ENCODE peak calls at places on chromosomes 16 and 17, in four cellular contexts. One of them, this sample, is unnamed.

GRCh38 chr16:66058181-66058580 is 308.3 kb upstream of the CDH5 start:
- DNase-seq in cardiac muscle cell: peak
- DNase-seq in AG09309: peak
- DNase-seq in fibroblast of mammary gland: peak
- DNase-seq in this sample: peak

GRCh38 chr16:69839798-69840409 is 77.8 kb downstream of the WWP2 start:
- DNase-seq in cardiac muscle cell: no peak
- DNase-seq in AG09309: no peak
- DNase-seq in fibroblast of mammary gland: no peak
- DNase-seq in this sample: no peak

GRCh38 chr16:57128787-57129389 is 36.5 kb downstream of the CPNE2 start:
- DNase-seq in cardiac muscle cell: no peak
- DNase-seq in AG09309: no peak
- DNase-seq in fibroblast of mammary gland: no peak
- DNase-seq in this sample: no peak

GRCh38 chr17:74842599-74843351 is 16.9 kb downstream of the GRIN2C start:
- DNase-seq in cardiac muscle cell: peak
- DNase-seq in AG09309: no peak
- DNase-seq in fibroblast of mammary gland: peak
- DNase-seq in this sample: peak

GRCh38 chr16:88967800-88968588 is 9.0 kb downstream of the CBFA2T3 start:
- DNase-seq in cardiac muscle cell: no peak
- DNase-seq in AG09309: no peak
- DNase-seq in fibroblast of mammary gland: no peak
- DNase-seq in this sample: no peak

GRCh38 chr17:38600906-38601305 is 4.8 kb downstream of the SRCIN1 start:
- DNase-seq in cardiac muscle cell: no peak
- DNase-seq in AG09309: no peak
- DNase-seq in fibroblast of mammary gland: no peak
- DNase-seq in this sample: no peak

GRCh38 chr17:31321481-31321880 is at the start of gene EVI2A:
- DNase-seq in cardiac muscle cell: peak
- DNase-seq in AG09309: peak
- DNase-seq in fibroblast of mammary gland: peak
- DNase-seq in this sample: peak

GRCh38 chr16:3478242-3478925 is 16.9 kb downstream of the C16orf90 start:
- DNase-seq in cardiac muscle cell: no peak
- DNase-seq in AG09309: no peak
- DNase-seq in fibroblast of mammary gland: no peak
- DNase-seq in this sample: no peak

GRCh38 chr16:24635900-24636610 is 93.4 kb upstream of the TNRC6A start:
- DNase-seq in cardiac muscle cell: peak
- DNase-seq in AG09309: peak
- DNase-seq in fibroblast of mammary gland: peak
- DNase-seq in this sample: peak

GRCh38 chr16:4477966-4478365 is 1.8 kb downstream of the HMOX2 start:
- DNase-seq in cardiac muscle cell: peak
- DNase-seq in AG09309: no peak
- DNase-seq in fibroblast of mammary gland: peak
- DNase-seq in this sample: peak

GRCh38 chr17:38560503-38561318 is 45.0 kb downstream of the SRCIN1 start:
- DNase-seq in cardiac muscle cell: peak
- DNase-seq in AG09309: no peak
- DNase-seq in fibroblast of mammary gland: peak
- DNase-seq in this sample: peak

GRCh38 chr17:48614904-48615211 is 234 bp downstream of the HOXB8 start:
- DNase-seq in cardiac muscle cell: no peak
- DNase-seq in AG09309: no peak
- DNase-seq in fibroblast of mammary gland: no peak
- DNase-seq in this sample: no peak

GRCh38 chr16:89000207-89000959 is 23.4 kb upstream of the CBFA2T3 start:
- DNase-seq in cardiac muscle cell: no peak
- DNase-seq in AG09309: no peak
- DNase-seq in fibroblast of mammary gland: no peak
- DNase-seq in this sample: no peak

GRCh38 chr16:68228652-68229051 is 7.3 kb downstream of the ESRP2 start:
- DNase-seq in cardiac muscle cell: no peak
- DNase-seq in AG09309: no peak
- DNase-seq in fibroblast of mammary gland: no peak
- DNase-seq in this sample: no peak

GRCh38 chr16:74999683-75000480 is 1.1 kb downstream of the ZNRF1 start:
- DNase-seq in cardiac muscle cell: peak
- DNase-seq in AG09309: no peak
- DNase-seq in fibroblast of mammary gland: no peak
- DNase-seq in this sample: peak

GRCh38 chr17:2239882-2240430 is 63.6 kb downstream of the SMG6 start:
- DNase-seq in cardiac muscle cell: peak
- DNase-seq in AG09309: peak
- DNase-seq in fibroblast of mammary gland: peak
- DNase-seq in this sample: peak

GRCh38 chr17:55852734-55853133 is 101.9 kb downstream of the PCTP start:
- DNase-seq in cardiac muscle cell: no peak
- DNase-seq in AG09309: no peak
- DNase-seq in fibroblast of mammary gland: no peak
- DNase-seq in this sample: no peak

GRCh38 chr17:7237761-7238417 is 1.4 kb downstream of the PHF23 start:
- DNase-seq in cardiac muscle cell: peak
- DNase-seq in AG09309: no peak
- DNase-seq in fibroblast of mammary gland: peak
- DNase-seq in this sample: peak

GRCh38 chr17:58840820-58841612 is 85.4 kb downstream of the PPM1E start:
- DNase-seq in cardiac muscle cell: peak
- DNase-seq in AG09309: no peak
- DNase-seq in fibroblast of mammary gland: no peak
- DNase-seq in this sample: no peak

GRCh38 chr17:37713028-37713431 is 31.8 kb downstream of the HNF1B start:
- DNase-seq in cardiac muscle cell: no peak
- DNase-seq in AG09309: no peak
- DNase-seq in fibroblast of mammary gland: no peak
- DNase-seq in this sample: no peak

GRCh38 chr17:12680407-12680897 is 14.8 kb downstream of the MYOCD start:
- DNase-seq in cardiac muscle cell: no peak
- DNase-seq in AG09309: no peak
- DNase-seq in fibroblast of mammary gland: no peak
- DNase-seq in this sample: no peak

GRCh38 chr16:10153993-10154788 is 28.0 kb downstream of the GRIN2A start:
- DNase-seq in cardiac muscle cell: no peak
- DNase-seq in AG09309: no peak
- DNase-seq in fibroblast of mammary gland: no peak
- DNase-seq in this sample: no peak

GRCh38 chr17:44757045-44757917 is 1.5 kb upstream of the ADAM11 start:
- DNase-seq in cardiac muscle cell: no peak
- DNase-seq in AG09309: no peak
- DNase-seq in fibroblast of mammary gland: no peak
- DNase-seq in this sample: no peak

GRCh38 chr17:17999364-18000007 is 26.8 kb downstream of the DRC3 start:
- DNase-seq in cardiac muscle cell: no peak
- DNase-seq in AG09309: no peak
- DNase-seq in fibroblast of mammary gland: peak
- DNase-seq in this sample: no peak

DNA sequence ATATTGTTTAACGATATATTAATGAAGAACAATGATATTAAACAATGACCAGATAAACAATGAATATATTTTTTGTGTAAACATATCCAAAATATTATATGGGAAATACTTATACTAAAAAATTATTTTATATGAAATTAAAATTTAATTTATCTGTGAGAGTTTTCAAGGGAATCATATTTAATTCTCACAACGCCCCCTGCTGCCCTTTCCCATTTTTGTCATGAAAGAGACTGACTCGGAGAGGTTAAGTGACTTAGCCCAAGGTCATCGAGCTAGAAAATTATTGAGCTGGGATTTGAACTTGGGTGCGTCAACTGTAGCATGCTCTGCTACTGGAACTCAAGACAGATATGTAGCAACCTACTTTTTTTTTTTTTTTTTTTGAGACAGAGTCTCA is 7.2 kb upstream of the MYCBPAP start:
- DNase-seq in cardiac muscle cell: peak
- DNase-seq in AG09309: no peak
- DNase-seq in fibroblast of mammary gland: peak
- DNase-seq in this sample: peak
- TF ChIP-seq CTCF in cardiac muscle cell: peak
- TF ChIP-seq CTCF in AG09309: peak
- TF ChIP-seq CTCF in fibroblast of mammary gland: peak
- TF ChIP-seq CTCF in this sample: peak

GRCh38 chr16:30142672-30143346 is 19.8 kb upstream of the MAPK3 start:
- DNase-seq in cardiac muscle cell: no peak
- DNase-seq in AG09309: no peak
- DNase-seq in fibroblast of mammary gland: no peak
- DNase-seq in this sample: no peak
- TF ChIP-seq CTCF in cardiac muscle cell: no peak
- TF ChIP-seq CTCF in AG09309: no peak
- TF ChIP-seq CTCF in fibroblast of mammary gland: peak
- TF ChIP-seq CTCF in this sample: no peak

GRCh38 chr17:76124582-76125390 is 16.3 kb downstream of the FOXJ1 start:
- DNase-seq in cardiac muscle cell: no peak
- DNase-seq in AG09309: no peak
- DNase-seq in fibroblast of mammary gland: peak
- DNase-seq in this sample: no peak
- TF ChIP-seq CTCF in cardiac muscle cell: peak
- TF ChIP-seq CTCF in AG09309: peak
- TF ChIP-seq CTCF in fibroblast of mammary gland: peak
- TF ChIP-seq CTCF in this sample: peak

GRCh38 chr17:14739656-14740431 is 439.0 kb downstream of the HS3ST3B1 start:
- DNase-seq in cardiac muscle cell: no peak
- DNase-seq in AG09309: no peak
- DNase-seq in fibroblast of mammary gland: no peak
- DNase-seq in this sample: no peak

GRCh38 chr17:14741516-14741915 is 440.6 kb downstream of the HS3ST3B1 start:
- DNase-seq in cardiac muscle cell: peak
- DNase-seq in AG09309: no peak
- DNase-seq in fibroblast of mammary gland: peak
- DNase-seq in this sample: peak

GRCh38 chr17:14736631-14737030 is 435.8 kb downstream of the HS3ST3B1 start:
- DNase-seq in cardiac muscle cell: no peak
- DNase-seq in AG09309: no peak
- DNase-seq in fibroblast of mammary gland: no peak
- DNase-seq in this sample: no peak

GRCh38 chr17:14738652-14738988 is 437.7 kb downstream of the HS3ST3B1 start:
- DNase-seq in cardiac muscle cell: no peak
- DNase-seq in AG09309: no peak
- DNase-seq in fibroblast of mammary gland: no peak
- DNase-seq in this sample: no peak

GRCh38 chr17:14737984-14738651 is 437.2 kb downstream of the HS3ST3B1 start:
- DNase-seq in cardiac muscle cell: peak
- DNase-seq in AG09309: peak
- DNase-seq in fibroblast of mammary gland: peak
- DNase-seq in this sample: peak
- TF ChIP-seq CTCF in cardiac muscle cell: peak
- TF ChIP-seq CTCF in AG09309: peak
- TF ChIP-seq CTCF in fibroblast of mammary gland: peak
- TF ChIP-seq CTCF in this sample: peak

DNA sequence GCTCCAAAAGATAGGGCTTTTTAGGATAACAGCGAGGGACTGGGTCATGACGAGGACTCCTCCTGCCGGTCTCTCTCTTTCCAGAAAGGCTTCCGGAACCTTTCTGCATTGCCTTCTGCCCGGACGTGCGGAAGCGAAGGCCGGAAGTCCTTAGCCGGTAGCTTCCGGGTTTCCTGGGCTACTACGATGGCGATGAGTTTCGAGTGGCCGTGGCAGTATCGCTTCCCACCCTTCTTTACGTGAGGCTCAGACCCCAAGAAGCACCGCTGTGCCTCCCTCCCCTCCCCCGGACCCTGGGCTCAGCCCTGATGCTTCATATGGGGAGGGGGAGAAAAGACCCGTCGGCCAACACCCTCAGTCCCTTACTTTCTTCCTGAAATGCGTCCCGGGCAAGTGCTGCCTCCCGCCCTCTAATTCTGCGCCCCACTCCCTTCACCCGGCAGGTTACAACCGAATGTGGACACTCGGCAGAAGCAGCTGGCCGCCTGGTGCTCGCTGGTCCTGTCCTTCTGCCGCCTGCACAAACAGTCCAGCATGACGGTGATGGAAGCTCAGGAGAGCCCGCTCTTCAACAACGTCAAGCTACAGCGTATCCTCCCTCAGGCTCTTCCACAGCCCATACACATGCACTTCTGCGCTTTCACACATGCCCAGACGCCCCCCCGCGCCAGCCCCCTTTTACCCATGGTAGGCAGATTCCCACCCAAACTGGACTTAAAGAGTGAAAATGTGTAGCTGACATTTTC is at the start of gene VPS25:
- DNase-seq in cardiac muscle cell: peak
- DNase-seq in AG09309: peak
- DNase-seq in fibroblast of mammary gland: peak
- DNase-seq in this sample: peak
- TF ChIP-seq CTCF in cardiac muscle cell: peak
- TF ChIP-seq CTCF in AG09309: peak
- TF ChIP-seq CTCF in fibroblast of mammary gland: peak
- TF ChIP-seq CTCF in this sample: peak

DNA sequence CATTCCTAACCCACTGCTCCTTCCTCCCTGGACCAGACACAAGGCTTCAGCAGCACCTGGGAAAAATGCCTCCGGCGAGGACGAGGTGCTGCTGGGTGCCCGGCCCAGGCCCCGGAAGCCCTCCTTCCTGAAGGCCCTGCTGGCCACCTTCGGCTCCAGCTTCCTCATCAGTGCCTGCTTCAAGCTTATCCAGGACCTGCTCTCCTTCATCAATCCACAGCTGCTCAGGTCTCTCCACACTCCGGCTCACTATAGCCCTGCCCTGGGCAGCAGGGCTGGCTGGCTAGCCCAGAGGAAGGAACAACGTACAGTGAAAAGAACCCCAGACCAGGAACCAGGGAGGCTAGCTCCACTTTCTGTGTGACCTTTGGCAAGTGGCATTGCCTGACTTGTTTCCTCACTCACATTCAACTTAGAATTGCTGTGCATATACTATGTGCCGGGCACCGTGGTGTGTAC is 26.2 kb downstream of the ABCC3 start:
- DNase-seq in cardiac muscle cell: no peak
- DNase-seq in AG09309: no peak
- DNase-seq in fibroblast of mammary gland: no peak
- DNase-seq in this sample: no peak
- TF ChIP-seq CTCF in cardiac muscle cell: no peak
- TF ChIP-seq CTCF in AG09309: no peak
- TF ChIP-seq CTCF in fibroblast of mammary gland: no peak
- TF ChIP-seq CTCF in this sample: no peak

This sample was measured in fibroblast of the aortic adventitia.